ENCODE peak calls at places on chromosomes 12 and 14, in eight cellular contexts. One of them, this sample, is unnamed. For H3K4me1, the result is how much of the 10 kb centered on the place peaks cover.

GRCh38 chr12:47238665-47239064 is 158.9 kb upstream of the AMIGO2 start:
- DNase-seq in mammary epithelial cell: no peak
- DNase-seq in right lobe of liver: no peak
- DNase-seq in uterus: no peak
- DNase-seq in CD8-positive, alpha-beta T cell: no peak
- DNase-seq in GM23248: peak
- DNase-seq in colonic mucosa: no peak
- DNase-seq in GM23338: no peak
- DNase-seq in this sample: no peak

GRCh38 chr12:114399664-114400211 is 6.2 kb downstream of the TBX5 start:
- DNase-seq in CD8-positive, alpha-beta T cell: no peak
- DNase-seq in uterus: no peak
- DNase-seq in GM23248: peak
- DNase-seq in right lobe of liver: no peak
- DNase-seq in mammary epithelial cell: peak
- DNase-seq in GM23338: peak
- DNase-seq in colonic mucosa: peak
- DNase-seq in this sample: no peak

GRCh38 chr12:14825256-14825655 is 11.3 kb upstream of the SMCO3 start:
- DNase-seq in GM23338: no peak
- DNase-seq in uterus: no peak
- DNase-seq in CD8-positive, alpha-beta T cell: no peak
- DNase-seq in colonic mucosa: no peak
- DNase-seq in mammary epithelial cell: peak
- DNase-seq in right lobe of liver: no peak
- DNase-seq in GM23248: peak
- DNase-seq in this sample: no peak

GRCh38 chr12:87428701-87429277 is 600.4 kb downstream of the C12orf50 start:
- DNase-seq in GM23248: peak
- DNase-seq in GM23338: no peak
- DNase-seq in uterus: no peak
- DNase-seq in CD8-positive, alpha-beta T cell: no peak
- DNase-seq in colonic mucosa: no peak
- DNase-seq in mammary epithelial cell: peak
- DNase-seq in right lobe of liver: no peak
- DNase-seq in this sample: no peak

GRCh38 chr12:107277850-107278249 is 184.5 kb upstream of the CRY1 start:
- DNase-seq in uterus: no peak
- DNase-seq in mammary epithelial cell: peak
- DNase-seq in GM23338: no peak
- DNase-seq in CD8-positive, alpha-beta T cell: no peak
- DNase-seq in colonic mucosa: no peak
- DNase-seq in GM23248: peak
- DNase-seq in right lobe of liver: no peak
- DNase-seq in this sample: no peak

GRCh38 chr12:132314516-132315233 is 14.7 kb downstream of the GALNT9 start:
- DNase-seq in GM23338: no peak
- DNase-seq in right lobe of liver: no peak
- DNase-seq in mammary epithelial cell: no peak
- DNase-seq in colonic mucosa: no peak
- DNase-seq in GM23248: no peak
- DNase-seq in CD8-positive, alpha-beta T cell: no peak
- DNase-seq in uterus: no peak
- DNase-seq in this sample: peak

GRCh38 chr14:32205984-32206383 is 2.9 kb upstream of the RNU6-8 start:
- DNase-seq in uterus: no peak
- DNase-seq in colonic mucosa: no peak
- DNase-seq in CD8-positive, alpha-beta T cell: no peak
- DNase-seq in mammary epithelial cell: peak
- DNase-seq in right lobe of liver: no peak
- DNase-seq in GM23338: peak
- DNase-seq in GM23248: no peak
- DNase-seq in this sample: no peak

GRCh38 chr12:62647586-62647985 is 181.0 kb downstream of the MON2 start:
- DNase-seq in mammary epithelial cell: no peak
- DNase-seq in uterus: peak
- DNase-seq in colonic mucosa: no peak
- DNase-seq in GM23248: no peak
- DNase-seq in CD8-positive, alpha-beta T cell: no peak
- DNase-seq in right lobe of liver: no peak
- DNase-seq in GM23338: peak
- DNase-seq in this sample: peak

DNA sequence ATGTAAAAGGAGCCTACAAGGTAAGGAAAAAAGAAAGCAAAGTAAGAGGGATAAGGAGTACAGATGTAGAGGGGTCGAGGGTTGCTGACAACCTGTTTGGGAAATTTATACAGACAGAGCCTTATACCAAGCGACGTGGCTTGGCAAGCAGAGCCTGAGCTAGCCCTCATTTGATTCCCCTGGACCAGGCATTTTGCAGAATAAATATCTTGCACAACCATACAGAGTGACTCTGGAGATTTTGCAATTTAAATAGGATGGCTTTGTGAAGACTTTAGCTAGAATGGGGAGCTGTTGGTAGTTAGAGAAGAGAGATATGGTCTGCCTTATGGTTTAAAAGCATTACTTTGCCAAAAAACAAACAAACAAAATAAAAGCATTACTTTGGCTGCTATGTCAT is 11.1 kb upstream of the ANO6 start:
- DNase-seq in uterus: no peak
- DNase-seq in right lobe of liver: peak
- DNase-seq in GM23248: no peak
- DNase-seq in mammary epithelial cell: no peak
- DNase-seq in CD8-positive, alpha-beta T cell: no peak
- DNase-seq in colonic mucosa: no peak
- DNase-seq in GM23338: no peak
- DNase-seq in this sample: no peak
- H3K4me1 ChIP-seq in uterus: under half
- H3K4me1 ChIP-seq in right lobe of liver: under half
- H3K4me1 ChIP-seq in GM23248: under half
- H3K4me1 ChIP-seq in mammary epithelial cell: under half
- H3K4me1 ChIP-seq in CD8-positive, alpha-beta T cell: under half
- H3K4me1 ChIP-seq in colonic mucosa: under half
- H3K4me1 ChIP-seq in GM23338: under half
- H3K4me1 ChIP-seq in this sample: under half

GRCh38 chr14:69398818-69399210 is 322 bp downstream of the SLC39A9 start:
- DNase-seq in GM23248: no peak
- DNase-seq in colonic mucosa: no peak
- DNase-seq in mammary epithelial cell: no peak
- DNase-seq in right lobe of liver: no peak
- DNase-seq in CD8-positive, alpha-beta T cell: no peak
- DNase-seq in GM23338: no peak
- DNase-seq in uterus: no peak
- DNase-seq in this sample: no peak
- H3K27ac ChIP-seq in GM23248: peak
- H3K27ac ChIP-seq in colonic mucosa: peak
- H3K27ac ChIP-seq in mammary epithelial cell: peak
- H3K27ac ChIP-seq in right lobe of liver: peak
- H3K27ac ChIP-seq in CD8-positive, alpha-beta T cell: peak
- H3K27ac ChIP-seq in GM23338: peak
- H3K27ac ChIP-seq in uterus: peak
- H3K27ac ChIP-seq in this sample: peak

DNA sequence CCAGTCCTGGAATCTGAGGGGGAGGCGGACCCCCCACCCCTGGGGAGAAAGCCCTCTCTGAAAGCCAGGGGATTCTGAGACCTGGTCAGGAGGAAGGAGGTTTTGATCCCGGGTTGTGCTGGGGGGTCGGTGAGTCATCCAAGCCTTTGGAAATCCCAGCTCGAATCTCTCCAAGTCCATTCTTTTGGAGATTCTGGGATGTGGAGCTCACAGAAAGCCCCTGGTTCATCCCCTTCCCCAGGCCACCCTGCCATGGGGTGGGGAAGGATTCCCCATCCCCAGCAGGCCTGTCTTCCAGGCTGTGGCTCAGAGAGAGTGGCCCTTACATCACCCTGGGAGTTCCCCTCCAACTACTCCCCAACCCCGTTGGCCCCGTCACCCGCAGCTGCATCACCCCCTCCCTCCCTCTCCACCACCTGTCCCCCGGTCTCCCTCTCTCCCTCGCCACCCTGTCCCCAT is 14.3 kb downstream of the EXOC3L4 start:
- DNase-seq in uterus: peak
- DNase-seq in CD8-positive, alpha-beta T cell: no peak
- DNase-seq in right lobe of liver: no peak
- DNase-seq in GM23338: peak
- DNase-seq in mammary epithelial cell: no peak
- DNase-seq in colonic mucosa: no peak
- DNase-seq in GM23248: peak
- DNase-seq in this sample: no peak
- H3K4me1 ChIP-seq in uterus: under half
- H3K4me1 ChIP-seq in CD8-positive, alpha-beta T cell: under half
- H3K4me1 ChIP-seq in right lobe of liver: under half
- H3K4me1 ChIP-seq in GM23338: under half
- H3K4me1 ChIP-seq in mammary epithelial cell: under half
- H3K4me1 ChIP-seq in colonic mucosa: under half
- H3K4me1 ChIP-seq in GM23248: under half
- H3K4me1 ChIP-seq in this sample: under half

GRCh38 chr14:92938235-92938875 is 15.4 kb downstream of the CHGA start:
- DNase-seq in GM23338: peak
- DNase-seq in CD8-positive, alpha-beta T cell: no peak
- DNase-seq in mammary epithelial cell: no peak
- DNase-seq in uterus: no peak
- DNase-seq in colonic mucosa: no peak
- DNase-seq in GM23248: no peak
- DNase-seq in right lobe of liver: no peak
- DNase-seq in this sample: no peak
- H3K27ac ChIP-seq in GM23338: no peak
- H3K27ac ChIP-seq in CD8-positive, alpha-beta T cell: no peak
- H3K27ac ChIP-seq in mammary epithelial cell: no peak
- H3K27ac ChIP-seq in uterus: no peak
- H3K27ac ChIP-seq in colonic mucosa: no peak
- H3K27ac ChIP-seq in GM23248: no peak
- H3K27ac ChIP-seq in right lobe of liver: no peak
- H3K27ac ChIP-seq in this sample: no peak

GRCh38 chr12:11773889-11774677 is 124.6 kb downstream of the ETV6 start:
- DNase-seq in CD8-positive, alpha-beta T cell: no peak
- DNase-seq in GM23338: no peak
- DNase-seq in GM23248: no peak
- DNase-seq in colonic mucosa: no peak
- DNase-seq in mammary epithelial cell: no peak
- DNase-seq in uterus: no peak
- DNase-seq in right lobe of liver: no peak
- DNase-seq in this sample: no peak
- H3K4me1 ChIP-seq in CD8-positive, alpha-beta T cell: under half
- H3K4me1 ChIP-seq in GM23338: under half
- H3K4me1 ChIP-seq in GM23248: under half
- H3K4me1 ChIP-seq in colonic mucosa: under half
- H3K4me1 ChIP-seq in mammary epithelial cell: under half
- H3K4me1 ChIP-seq in uterus: under half
- H3K4me1 ChIP-seq in right lobe of liver: under half
- H3K4me1 ChIP-seq in this sample: under half

DNA sequence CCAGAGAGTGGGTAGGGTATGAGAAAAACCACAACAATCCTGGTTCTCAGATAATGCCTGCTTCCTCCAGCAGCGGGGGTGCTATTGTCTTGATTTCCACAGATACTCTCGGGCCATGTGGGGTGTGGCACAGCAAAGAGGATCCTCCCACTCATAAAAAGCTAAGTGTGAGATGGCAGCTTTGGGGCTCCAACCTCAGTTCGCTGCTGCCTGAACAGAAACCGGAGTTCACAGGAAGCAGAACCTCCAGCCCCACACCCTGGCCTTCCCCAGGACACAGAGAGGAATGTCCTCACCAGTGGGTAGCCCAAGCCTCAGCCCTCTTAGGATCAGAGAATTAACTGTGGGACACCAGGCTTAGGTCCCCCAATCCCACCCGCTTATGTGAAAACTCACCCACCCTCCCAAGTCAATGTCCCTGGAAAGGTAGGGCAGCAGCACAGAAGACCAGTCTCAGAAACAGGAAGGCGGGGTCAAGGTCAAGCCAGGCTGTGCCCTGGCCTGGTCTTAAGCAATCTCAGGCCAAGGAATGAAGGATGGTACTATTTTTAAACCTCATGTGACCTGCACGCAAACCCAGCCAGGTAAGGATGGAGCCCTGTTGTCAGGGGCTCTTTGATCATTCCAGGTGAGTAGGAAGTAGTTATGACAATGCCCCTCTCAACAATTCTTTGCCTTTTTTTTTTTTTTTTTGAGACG is 9.0 kb downstream of the KCTD10 start:
- DNase-seq in GM23248: peak
- DNase-seq in uterus: no peak
- DNase-seq in right lobe of liver: no peak
- DNase-seq in colonic mucosa: peak
- DNase-seq in mammary epithelial cell: no peak
- DNase-seq in CD8-positive, alpha-beta T cell: no peak
- DNase-seq in GM23338: no peak
- DNase-seq in this sample: no peak
- H3K27ac ChIP-seq in GM23248: peak
- H3K27ac ChIP-seq in uterus: peak
- H3K27ac ChIP-seq in right lobe of liver: no peak
- H3K27ac ChIP-seq in colonic mucosa: peak
- H3K27ac ChIP-seq in mammary epithelial cell: no peak
- H3K27ac ChIP-seq in CD8-positive, alpha-beta T cell: no peak
- H3K27ac ChIP-seq in GM23338: no peak
- H3K27ac ChIP-seq in this sample: peak

GRCh38 chr12:2149091-2149490 is 96.3 kb downstream of the CACNA1C start:
- DNase-seq in GM23338: no peak
- DNase-seq in uterus: no peak
- DNase-seq in right lobe of liver: no peak
- DNase-seq in CD8-positive, alpha-beta T cell: no peak
- DNase-seq in colonic mucosa: no peak
- DNase-seq in mammary epithelial cell: no peak
- DNase-seq in GM23248: peak
- DNase-seq in this sample: no peak
- H3K4me1 ChIP-seq in GM23338: under half
- H3K4me1 ChIP-seq in uterus: under half
- H3K4me1 ChIP-seq in right lobe of liver: under half
- H3K4me1 ChIP-seq in CD8-positive, alpha-beta T cell: under half
- H3K4me1 ChIP-seq in colonic mucosa: under half
- H3K4me1 ChIP-seq in mammary epithelial cell: under half
- H3K4me1 ChIP-seq in GM23248: under half
- H3K4me1 ChIP-seq in this sample: under half

GRCh38 chr12:104455594-104456416 is 943 bp upstream of the CHST11 start:
- DNase-seq in colonic mucosa: no peak
- DNase-seq in CD8-positive, alpha-beta T cell: no peak
- DNase-seq in uterus: no peak
- DNase-seq in mammary epithelial cell: no peak
- DNase-seq in GM23338: no peak
- DNase-seq in GM23248: peak
- DNase-seq in right lobe of liver: no peak
- DNase-seq in this sample: no peak

GRCh38 chr12:104454997-104455396 is 1.8 kb upstream of the CHST11 start:
- DNase-seq in uterus: no peak
- DNase-seq in CD8-positive, alpha-beta T cell: no peak
- DNase-seq in GM23338: no peak
- DNase-seq in colonic mucosa: no peak
- DNase-seq in mammary epithelial cell: peak
- DNase-seq in GM23248: peak
- DNase-seq in right lobe of liver: no peak
- DNase-seq in this sample: no peak

GRCh38 chr12:104456950-104457745 is 400 bp downstream of the CHST11 start:
- DNase-seq in GM23338: peak
- DNase-seq in GM23248: peak
- DNase-seq in mammary epithelial cell: peak
- DNase-seq in right lobe of liver: peak
- DNase-seq in CD8-positive, alpha-beta T cell: peak
- DNase-seq in colonic mucosa: peak
- DNase-seq in uterus: peak
- DNase-seq in this sample: peak

GRCh38 chr12:104457746-104458644 is 1.2 kb downstream of the CHST11 start:
- DNase-seq in GM23338: peak
- DNase-seq in right lobe of liver: no peak
- DNase-seq in GM23248: peak
- DNase-seq in uterus: peak
- DNase-seq in mammary epithelial cell: peak
- DNase-seq in colonic mucosa: peak
- DNase-seq in CD8-positive, alpha-beta T cell: peak
- DNase-seq in this sample: peak

GRCh38 chr12:104456417-104456949 is at the start of gene CHST11:
- DNase-seq in CD8-positive, alpha-beta T cell: peak
- DNase-seq in GM23338: peak
- DNase-seq in mammary epithelial cell: peak
- DNase-seq in GM23248: peak
- DNase-seq in uterus: peak
- DNase-seq in colonic mucosa: peak
- DNase-seq in right lobe of liver: peak
- DNase-seq in this sample: peak
- H3K27ac ChIP-seq in CD8-positive, alpha-beta T cell: peak
- H3K27ac ChIP-seq in GM23338: no peak
- H3K27ac ChIP-seq in mammary epithelial cell: peak
- H3K27ac ChIP-seq in GM23248: peak
- H3K27ac ChIP-seq in uterus: peak
- H3K27ac ChIP-seq in colonic mucosa: peak
- H3K27ac ChIP-seq in right lobe of liver: peak
- H3K27ac ChIP-seq in this sample: peak